ENCODE peak calls at places on chromosomes 16 and 17, in nine cellular contexts. R, K, T, L, G, Q, E, V and H are unnamed samples.

GRCh38 chr17:80937501-80938356 is 53.9 kb upstream of the CHMP6 start:
- DNase-seq in R (peak; percentile 36), K (peak; percentile 60), T (no peak), L (no peak), G (peak; percentile 55), Q (no peak), E (no peak), V (no peak), H (no peak)

GRCh38 chr17:69551212-69552010 is 136.9 kb downstream of the MAP2K6 start:
- DNase-seq in R (no peak), K (no peak), T (no peak), L (no peak), G (no peak), Q (no peak), E (no peak), V (no peak), H (no peak)

GRCh38 chr16:2042666-2043295 is 4.9 kb downstream of the NTHL1 start:
- DNase-seq in R (no peak), K (no peak), T (no peak), L (no peak), G (no peak), Q (no peak), E (no peak), V (no peak), H (no peak)

GRCh38 chr17:41773190-41773588 is 13.3 kb downstream of the JUP start:
- DNase-seq in R (peak; percentile 86), K (peak; percentile 76), T (no peak), L (peak; percentile 96), G (peak; percentile 94), Q (peak; percentile 93), E (no peak), V (peak; percentile 79), H (peak; percentile 94)

GRCh38 chr16:31460582-31461002 is 1.3 kb downstream of the ARMC5 start:
- DNase-seq in R (peak; percentile 53), K (no peak), T (no peak), L (no peak), G (peak; percentile 68), Q (no peak), E (no peak), V (no peak), H (no peak)

GRCh38 chr16:80527297-80527696 is 13.5 kb upstream of the DYNLRB2 start:
- DNase-seq in R (no peak), K (peak; percentile 2), T (no peak), L (no peak), G (no peak), Q (peak; percentile 12), E (peak; percentile 43), V (no peak), H (peak; percentile 19)

GRCh38 chr16:15765880-15766279 is 90.9 kb downstream of the MYH11 start:
- DNase-seq in R (no peak), K (peak; percentile 56), T (peak; percentile 27), L (no peak), G (peak; percentile 32), Q (no peak), E (no peak), V (peak; percentile 25), H (peak; percentile 52)

GRCh38 chr17:80836971-80837481 is 154.6 kb upstream of the CHMP6 start:
- DNase-seq in R (peak; percentile 43), K (no peak), T (no peak), L (peak; percentile 42), G (peak; percentile 64), Q (no peak), E (no peak), V (no peak), H (no peak)

GRCh38 chr17:32746698-32747097 is 130.2 kb downstream of the MYO1D start:
- DNase-seq in R (no peak), K (no peak), T (no peak), L (no peak), G (no peak), Q (no peak), E (no peak), V (no peak), H (no peak)

GRCh38 chr16:48384982-48385271 is 286 bp downstream of the SIAH1 start:
- DNase-seq in R (no peak), K (peak; percentile 45), T (no peak), L (no peak), G (no peak), Q (no peak), E (no peak), V (peak; percentile 60), H (no peak)

GRCh38 chr17:65064452-65065019 is 8.0 kb upstream of the GNA13 start:
- DNase-seq in R (no peak), K (peak; percentile 52), T (no peak), L (no peak), G (no peak), Q (no peak), E (no peak), V (no peak), H (no peak)

GRCh38 chr16:30149250-30149885 is 26.3 kb upstream of the MAPK3 start:
- DNase-seq in R (no peak), K (no peak), T (no peak), L (peak; percentile 4), G (no peak), Q (no peak), E (no peak), V (no peak), H (no peak)

GRCh38 chr17:61260061-61260797 is 139.4 kb upstream of the TBX2 start:
- DNase-seq in R (no peak), K (no peak), T (peak; percentile 29), L (no peak), G (no peak), Q (no peak), E (no peak), V (peak; percentile 31), H (no peak)

GRCh38 chr16:55367796-55368195 is 43.8 kb downstream of the IRX6 start:
- DNase-seq in R (no peak), K (no peak), T (no peak), L (no peak), G (no peak), Q (no peak), E (no peak), V (no peak), H (no peak)

GRCh38 chr17:5485270-5486205 is at the start of gene DERL2:
- DNase-seq in R (no peak), K (peak; percentile 60), T (no peak), L (no peak), G (no peak), Q (no peak), E (no peak), V (no peak), H (no peak)

GRCh38 chr16:88010971-88011483 is 59.8 kb downstream of the BANP start:
- DNase-seq in R (no peak), K (no peak), T (no peak), L (no peak), G (peak; percentile 41), Q (no peak), E (no peak), V (no peak), H (no peak)

GRCh38 chr16:89510526-89510925 is 2.3 kb downstream of the SPG7 start:
- DNase-seq in R (no peak), K (no peak), T (no peak), L (no peak), G (no peak), Q (no peak), E (no peak), V (no peak), H (no peak)

GRCh38 chr16:86676216-86676800 is 98.0 kb downstream of the FOXL1 start:
- DNase-seq in R (no peak), K (no peak), T (no peak), L (no peak), G (no peak), Q (no peak), E (no peak), V (no peak), H (no peak)

GRCh38 chr16:23497543-23497868 is 12.8 kb downstream of the GGA2 start:
- DNase-seq in R (no peak), K (no peak), T (no peak), L (no peak), G (no peak), Q (no peak), E (no peak), V (no peak), H (no peak)
- H3K4me1 ChIP-seq in R (peaks cover 18% of the 10 kb centered on the region), K (no peaks in the 10 kb centered on the region), T (no peaks in the 10 kb centered on the region), L (peaks cover 13% of the 10 kb centered on the region), G (peaks cover 39% of the 10 kb centered on the region), Q (peaks cover 35% of the 10 kb centered on the region), E (peaks cover 11% of the 10 kb centered on the region), V (peaks cover 6% of the 10 kb centered on the region), H (no peaks in the 10 kb centered on the region)

GRCh38 chr16:28553776-28554633 is at the start of gene SGF29:
- DNase-seq in R (peak; percentile 96), K (peak; percentile 86), T (peak; percentile 91), L (peak; percentile 93), G (peak; percentile 97), Q (peak; percentile 95), E (peak; percentile 85), V (peak; percentile 94), H (peak; percentile 90)

GRCh38 chr16:28555593-28555992 is 1.9 kb downstream of the SGF29 start:
- DNase-seq in R (no peak), K (no peak), T (no peak), L (no peak), G (no peak), Q (no peak), E (no peak), V (no peak), H (no peak)

GRCh38 chr16:28556914-28557320 is 3.2 kb downstream of the SGF29 start:
- DNase-seq in R (no peak), K (peak; percentile 8), T (no peak), L (no peak), G (no peak), Q (no peak), E (no peak), V (no peak), H (no peak)

GRCh38 chr16:28549301-28549899 is 4.3 kb upstream of the SGF29 start:
- DNase-seq in R (no peak), K (no peak), T (no peak), L (peak; percentile 45), G (no peak), Q (no peak), E (no peak), V (no peak), H (no peak)

GRCh38 chr16:28554634-28555423 is 1.1 kb downstream of the SGF29 start:
- DNase-seq in R (no peak), K (no peak), T (no peak), L (no peak), G (no peak), Q (no peak), E (no peak), V (no peak), H (no peak)
- H3K4me1 ChIP-seq in R (peaks cover 6% of the 10 kb centered on the region), K (no peaks in the 10 kb centered on the region), T (no peaks in the 10 kb centered on the region), L (peaks cover 22% of the 10 kb centered on the region), G (peaks cover 5% of the 10 kb centered on the region), Q (peaks cover 20% of the 10 kb centered on the region), E (no peaks in the 10 kb centered on the region), V (peaks cover 8% of the 10 kb centered on the region), H (peaks cover 4% of the 10 kb centered on the region)

GRCh38 chr17:82861393-82861775 is 21.6 kb upstream of the ZNF750 start:
- DNase-seq in R (peak; percentile 34), K (no peak), T (no peak), L (no peak), G (no peak), Q (no peak), E (no peak), V (no peak), H (no peak)
- H3K4me1 ChIP-seq in R (peaks cover 28% of the 10 kb centered on the region), K (peaks cover 67% of the 10 kb centered on the region), T (no peaks in the 10 kb centered on the region), L (peaks cover 8% of the 10 kb centered on the region), G (peaks cover 27% of the 10 kb centered on the region), Q (peaks cover 43% of the 10 kb centered on the region), E (peaks cover 36% of the 10 kb centered on the region), V (peaks cover 12% of the 10 kb centered on the region), H (peaks cover 4% of the 10 kb centered on the region)

DNA sequence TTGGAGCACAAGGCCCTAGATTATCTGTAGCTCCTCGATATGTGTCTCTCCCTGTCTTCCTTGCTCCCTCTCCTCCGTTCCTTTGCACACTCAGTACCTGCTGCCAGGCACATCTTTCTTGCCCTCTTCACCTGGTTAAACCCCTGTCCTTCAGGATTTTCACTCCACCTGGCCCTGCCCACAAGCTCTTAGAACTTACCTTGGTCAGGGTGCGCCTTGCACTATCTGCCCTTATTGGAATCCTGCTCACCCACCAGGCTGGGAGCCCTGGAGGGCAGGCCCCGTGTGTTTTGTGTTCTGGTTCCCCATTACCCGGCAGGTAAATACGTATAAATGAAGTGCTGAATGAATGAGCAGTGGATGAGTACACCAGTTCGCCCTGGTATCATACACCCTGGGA is 54.6 kb downstream of the MARCHF10 start:
- DNase-seq in R (no peak), K (no peak), T (no peak), L (no peak), G (no peak), Q (no peak), E (no peak), V (no peak), H (no peak)
- H3K4me1 ChIP-seq in R (no peaks in the 10 kb centered on the region), K (no peaks in the 10 kb centered on the region), T (no peaks in the 10 kb centered on the region), L (no peaks in the 10 kb centered on the region), G (peaks cover 4% of the 10 kb centered on the region), Q (no peaks in the 10 kb centered on the region), E (peaks cover 7% of the 10 kb centered on the region), V (no peaks in the 10 kb centered on the region), H (no peaks in the 10 kb centered on the region)